ENCODE peak calls at places on chromosome 10, in seven cellular contexts. X, I, A, B, Q, K and W are unnamed samples. For H3K27me3 and H3K36me3, the result is how much of the 10 kb centered on the place peaks cover.

GRCh38 chr10:59995862-59996261 is 89.5 kb upstream of the CCDC6 start:
- DNase-seq in X (no peak), I (no peak), A (no peak), B (no peak), Q (no peak), K (no peak), W (no peak)

GRCh38 chr10:31157125-31157983 is 125.7 kb upstream of the ZNF438 start:
- DNase-seq in X (peak), I (peak), A (no peak), B (peak), Q (no peak), K (no peak), W (peak)

GRCh38 chr10:89783406-89783805 is 82.0 kb downstream of the KIF20B start:
- DNase-seq in X (no peak), I (peak), A (no peak), B (no peak), Q (no peak), K (no peak), W (no peak)

GRCh38 chr10:48614481-48615383 is 9.9 kb upstream of the ARHGAP22 start:
- DNase-seq in X (no peak), I (peak), A (peak), B (no peak), Q (no peak), K (no peak), W (no peak)

GRCh38 chr10:88042162-88043100 is 179.0 kb downstream of the PTEN start:
- DNase-seq in X (peak), I (peak), A (peak), B (no peak), Q (peak), K (no peak), W (no peak)

GRCh38 chr10:109968954-109969644 is 38.7 kb upstream of the ADD3 start:
- DNase-seq in X (no peak), I (peak), A (no peak), B (no peak), Q (no peak), K (no peak), W (no peak)

GRCh38 chr10:110069502-110069982 is 61.8 kb downstream of the ADD3 start:
- DNase-seq in X (no peak), I (no peak), A (no peak), B (no peak), Q (no peak), K (peak), W (no peak)

GRCh38 chr10:108631332-108631731 is 1292.0 kb downstream of the XPNPEP1 start:
- DNase-seq in X (no peak), I (no peak), A (no peak), B (no peak), Q (no peak), K (peak), W (no peak)

GRCh38 chr10:60134548-60134947 is 228.2 kb upstream of the CCDC6 start:
- DNase-seq in X (no peak), I (no peak), A (no peak), B (no peak), Q (no peak), K (no peak), W (no peak)

GRCh38 chr10:91096263-91096662 is 124.2 kb upstream of the PCGF5 start:
- DNase-seq in X (no peak), I (no peak), A (no peak), B (no peak), Q (no peak), K (no peak), W (no peak)

GRCh38 chr10:101014966-101015581 is 15.5 kb downstream of the LZTS2 start:
- DNase-seq in X (no peak), I (peak), A (no peak), B (no peak), Q (no peak), K (no peak), W (peak)

GRCh38 chr10:71771204-71771603 is 2.1 kb downstream of the VSIR start:
- DNase-seq in X (no peak), I (no peak), A (no peak), B (no peak), Q (no peak), K (no peak), W (peak)

GRCh38 chr10:114337510-114338462 is 66.5 kb downstream of the AFAP1L2 start:
- DNase-seq in X (no peak), I (no peak), A (peak), B (no peak), Q (no peak), K (no peak), W (no peak)

GRCh38 chr10:14545827-14546226 is 215.1 kb upstream of the FRMD4A start:
- DNase-seq in X (no peak), I (peak), A (no peak), B (no peak), Q (no peak), K (no peak), W (no peak)

GRCh38 chr10:119341236-119342016 is 134.1 kb downstream of the GRK5 start:
- DNase-seq in X (no peak), I (peak), A (no peak), B (peak), Q (no peak), K (no peak), W (no peak)

GRCh38 chr10:122427280-122427679 is 27.2 kb upstream of the ARMS2 start:
- DNase-seq in X (no peak), I (no peak), A (no peak), B (no peak), Q (no peak), K (no peak), W (no peak)

GRCh38 chr10:22849077-22849810 is 78.6 kb upstream of the ARMC3 start:
- DNase-seq in X (peak), I (peak), A (no peak), B (no peak), Q (no peak), K (no peak), W (peak)

GRCh38 chr10:1050555-1050954 is 1.6 kb upstream of the IDI1 start:
- DNase-seq in X (no peak), I (no peak), A (peak), B (no peak), Q (no peak), K (peak), W (no peak)

GRCh38 chr10:132463333-132464255 is 66.6 kb downstream of the PWWP2B start:
- DNase-seq in X (no peak), I (no peak), A (peak), B (no peak), Q (no peak), K (no peak), W (no peak)

GRCh38 chr10:117175215-117175900 is 21.9 kb upstream of the KCNK18 start:
- DNase-seq in X (no peak), I (no peak), A (peak), B (no peak), Q (peak), K (peak), W (peak)

GRCh38 chr10:86401588-86402282 is 35.1 kb upstream of the GRID1 start:
- DNase-seq in X (no peak), I (peak), A (peak), B (peak), Q (no peak), K (no peak), W (no peak)

GRCh38 chr10:129193148-129193547 is 273.9 kb upstream of the MGMT start:
- DNase-seq in X (peak), I (peak), A (no peak), B (no peak), Q (no peak), K (no peak), W (no peak)

GRCh38 chr10:65550761-65551160 is 1375.1 kb upstream of the LRRTM3 start:
- DNase-seq in X (no peak), I (no peak), A (no peak), B (no peak), Q (no peak), K (no peak), W (no peak)
- H3K4me3 ChIP-seq in X (no peak), I (no peak), A (no peak), B (no peak), Q (no peak), K (no peak), W (no peak)

GRCh38 chr10:124093076-124093773 is at the start of gene CHST15:
- DNase-seq in X (peak), I (peak), A (peak), B (peak), Q (no peak), K (peak), W (peak)

GRCh38 chr10:124096494-124096893 is 3.1 kb upstream of the CHST15 start:
- DNase-seq in X (no peak), I (no peak), A (no peak), B (no peak), Q (no peak), K (no peak), W (no peak)

GRCh38 chr10:124092270-124093075 is 925 bp downstream of the CHST15 start:
- DNase-seq in X (peak), I (peak), A (peak), B (peak), Q (peak), K (peak), W (peak)

GRCh38 chr10:124094419-124094785 is 1.0 kb upstream of the CHST15 start:
- DNase-seq in X (peak), I (no peak), A (no peak), B (no peak), Q (no peak), K (no peak), W (no peak)

GRCh38 chr10:124095096-124095495 is 1.7 kb upstream of the CHST15 start:
- DNase-seq in X (no peak), I (no peak), A (no peak), B (no peak), Q (no peak), K (no peak), W (no peak)
- H3K27me3 ChIP-seq in X (under half), I (half or more), A (under half), B (under half), Q (under half), K (under half), W (under half)

GRCh38 chr10:69382382-69383117 is 34.2 kb downstream of the TACR2 start:
- DNase-seq in X (no peak), I (peak), A (peak), B (no peak), Q (no peak), K (no peak), W (no peak)
- H3K36me3 ChIP-seq in X (half or more), I (half or more), A (under half), B (under half), Q (half or more), K (under half), W (under half)

GRCh38 chr10:103659674-103660363 is 166.3 kb downstream of the NEURL1 start:
- DNase-seq in X (peak), I (peak), A (peak), B (peak), Q (no peak), K (no peak), W (no peak)

GRCh38 chr10:103660364-103661197 is 167.1 kb downstream of the NEURL1 start:
- DNase-seq in X (no peak), I (peak), A (no peak), B (peak), Q (no peak), K (no peak), W (peak)

GRCh38 chr10:103661951-103662405 is 168.5 kb downstream of the NEURL1 start:
- DNase-seq in X (no peak), I (no peak), A (no peak), B (no peak), Q (no peak), K (no peak), W (no peak)

GRCh38 chr10:103663802-103664201 is 170.3 kb downstream of the NEURL1 start:
- DNase-seq in X (no peak), I (no peak), A (no peak), B (no peak), Q (no peak), K (no peak), W (no peak)

DNA sequence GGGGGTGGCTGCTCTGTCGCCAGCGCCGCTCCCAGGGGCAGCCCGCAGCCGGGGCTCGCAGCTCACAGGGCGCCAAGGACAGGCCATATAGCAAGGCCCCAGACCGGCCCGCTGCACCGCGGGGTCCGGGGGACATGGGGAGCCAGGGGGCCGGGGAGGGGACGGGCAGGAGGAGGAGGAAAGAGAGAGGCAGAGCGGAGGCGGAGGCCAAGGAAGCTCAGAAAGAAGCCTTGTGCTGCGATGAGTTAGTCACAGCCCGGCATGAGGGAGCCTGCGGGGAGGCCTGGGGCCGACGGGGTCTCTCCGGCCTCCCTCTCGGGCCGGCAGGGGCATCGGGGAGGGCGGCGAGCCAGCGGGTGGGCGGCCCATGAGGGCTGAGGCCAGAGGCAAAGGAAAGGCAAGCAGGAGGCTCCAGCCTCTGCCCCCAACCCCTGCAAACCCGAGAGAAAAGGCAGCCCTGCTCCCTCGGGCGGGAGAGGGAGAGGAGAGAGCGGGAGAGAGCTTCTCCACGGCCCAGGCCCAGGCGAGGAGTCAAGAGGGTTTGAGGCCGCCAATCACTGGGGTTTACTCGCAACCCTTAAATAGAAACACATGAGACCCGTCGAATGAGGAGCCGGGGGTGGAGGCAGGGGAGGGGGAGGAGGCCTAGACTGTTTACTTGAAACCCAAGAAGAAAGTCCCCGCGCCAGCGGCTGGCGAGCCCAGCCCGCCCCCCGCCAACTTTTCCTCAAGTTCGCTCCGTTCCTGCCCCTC is 167.9 kb downstream of the NEURL1 start:
- DNase-seq in X (peak), I (peak), A (peak), B (peak), Q (no peak), K (no peak), W (peak)
- H3K4me3 ChIP-seq in X (peak), I (no peak), A (no peak), B (peak), Q (no peak), K (no peak), W (peak)

DNA sequence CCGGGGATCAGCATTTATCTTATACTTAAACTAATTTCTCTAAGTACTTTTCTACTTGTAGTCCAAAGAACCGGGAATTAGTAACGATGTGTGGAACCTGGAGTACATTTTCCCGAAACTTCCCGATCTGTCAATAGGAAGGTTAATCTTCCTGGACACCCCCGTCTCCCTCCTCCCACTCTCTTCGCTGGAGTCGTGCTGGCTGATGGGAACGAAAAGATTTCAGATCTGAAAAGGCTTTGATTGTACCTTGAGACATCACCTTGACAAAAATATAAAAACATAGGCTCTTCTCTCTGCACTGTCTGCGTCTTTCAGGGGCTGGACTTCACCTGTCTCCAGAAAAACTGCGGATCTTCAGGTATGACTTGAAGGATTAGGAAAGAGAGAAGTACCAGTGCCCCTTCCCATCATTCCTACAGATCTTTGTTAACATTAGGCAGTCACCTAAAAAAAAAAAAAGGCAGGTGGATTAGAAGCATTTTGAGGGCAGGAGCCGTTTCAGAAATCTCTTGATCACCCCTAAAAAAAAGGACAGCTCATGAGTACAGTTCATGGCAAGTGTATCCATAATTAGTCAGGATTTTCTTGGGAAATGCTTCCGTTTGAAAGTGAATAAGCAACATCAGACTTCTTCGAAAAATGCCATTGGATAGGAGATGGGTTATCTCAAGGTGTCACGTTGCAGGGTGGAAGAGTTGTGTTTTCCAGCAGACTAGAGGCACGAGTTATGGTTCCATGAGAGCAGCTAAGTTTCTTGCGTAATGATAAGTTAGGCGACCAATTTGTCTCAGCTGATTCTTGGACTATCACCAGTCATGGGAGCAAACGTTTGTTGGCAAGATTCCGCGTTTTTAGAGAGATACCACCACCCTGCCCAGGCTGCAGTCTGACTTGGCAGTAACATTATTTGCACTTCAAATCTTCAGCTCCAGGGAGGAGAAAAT is 7.8 kb upstream of the BAMBI start:
- DNase-seq in X (no peak), I (no peak), A (no peak), B (no peak), Q (no peak), K (no peak), W (no peak)
- H3K27me3 ChIP-seq in X (under half), I (under half), A (half or more), B (under half), Q (under half), K (under half), W (under half)

GRCh38 chr10:112175409-112175808 is 8.2 kb downstream of the GPAM start:
- DNase-seq in X (no peak), I (no peak), A (no peak), B (no peak), Q (no peak), K (no peak), W (no peak)
- H3K36me3 ChIP-seq in X (under half), I (under half), A (half or more), B (under half), Q (under half), K (under half), W (under half)

GRCh38 chr10:62264126-62264525 is 4.5 kb downstream of the RTKN2 start:
- DNase-seq in X (no peak), I (no peak), A (no peak), B (no peak), Q (no peak), K (no peak), W (no peak)
- H3K4me3 ChIP-seq in X (no peak), I (no peak), A (no peak), B (no peak), Q (no peak), K (no peak), W (no peak)

GRCh38 chr10:43317422-43317821 is 50.6 kb upstream of the RASGEF1A start:
- DNase-seq in X (no peak), I (no peak), A (no peak), B (no peak), Q (no peak), K (no peak), W (no peak)
- H3K27me3 ChIP-seq in X (under half), I (under half), A (under half), B (under half), Q (under half), K (under half), W (under half)

GRCh38 chr10:12238821-12239220 is 42.8 kb downstream of the CDC123 start:
- DNase-seq in X (no peak), I (no peak), A (no peak), B (no peak), Q (no peak), K (no peak), W (no peak)

GRCh38 chr10:12235796-12236195 is 39.8 kb downstream of the CDC123 start:
- DNase-seq in X (no peak), I (no peak), A (no peak), B (no peak), Q (no peak), K (no peak), W (no peak)

GRCh38 chr10:12235116-12235694 is 39.2 kb downstream of the CDC123 start:
- DNase-seq in X (no peak), I (no peak), A (no peak), B (no peak), Q (no peak), K (no peak), W (no peak)

GRCh38 chr10:12241810-12242529 is 46.0 kb downstream of the CDC123 start:
- DNase-seq in X (no peak), I (peak), A (no peak), B (peak), Q (no peak), K (no peak), W (no peak)

GRCh38 chr10:12237265-12238220 is 41.6 kb downstream of the CDC123 start:
- DNase-seq in X (no peak), I (no peak), A (no peak), B (no peak), Q (no peak), K (no peak), W (no peak)
- H3K36me3 ChIP-seq in X (under half), I (under half), A (half or more), B (under half), Q (under half), K (under half), W (under half)

GRCh38 chr10:17213646-17214349 is 12.3 kb upstream of the TRDMT1 start:
- DNase-seq in X (no peak), I (no peak), A (no peak), B (no peak), Q (no peak), K (no peak), W (no peak)

GRCh38 chr10:17215782-17216122 is 12.3 kb upstream of the VIM start:
- DNase-seq in X (no peak), I (no peak), A (no peak), B (no peak), Q (no peak), K (no peak), W (no peak)

GRCh38 chr10:17214991-17215781 is 12.9 kb upstream of the VIM start:
- DNase-seq in X (no peak), I (peak), A (no peak), B (no peak), Q (no peak), K (no peak), W (no peak)

GRCh38 chr10:17212802-17213204 is 11.3 kb upstream of the TRDMT1 start:
- DNase-seq in X (no peak), I (no peak), A (no peak), B (no peak), Q (no peak), K (no peak), W (no peak)

DNA sequence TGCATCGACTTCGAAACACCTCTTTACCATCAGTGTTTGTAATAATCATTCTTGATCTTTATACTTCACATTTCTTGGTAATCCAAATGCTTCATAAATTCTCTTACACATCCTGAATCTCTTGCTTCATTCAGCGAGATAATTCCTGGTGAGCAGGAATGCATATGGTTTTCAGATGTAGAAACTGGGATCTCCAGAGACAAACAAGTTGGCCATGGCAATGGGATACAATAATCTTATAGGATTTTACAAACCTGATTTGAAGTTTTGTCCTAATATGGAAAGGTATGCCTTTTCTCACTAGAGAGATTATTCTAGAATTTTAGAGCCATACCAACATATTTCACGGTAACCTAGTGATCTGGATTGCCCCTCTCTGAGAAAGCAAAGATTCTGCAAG is 13.0 kb upstream of the TRDMT1 start:
- DNase-seq in X (no peak), I (peak), A (no peak), B (no peak), Q (no peak), K (no peak), W (no peak)
- H3K4me3 ChIP-seq in X (peak), I (no peak), A (no peak), B (no peak), Q (no peak), K (no peak), W (no peak)